ENCODE peak calls at places on chromosomes 1 and 21, in eight cellular contexts. W is fibroblast of mammary gland, H is brain microvascular endothelial cell, Q is ovary, Z is breast epithelium, N is GM23338, G is OCI-LY7, U is thoracic aorta. A is an unnamed sample.

GRCh38 chr1:201513498-201514243 is 6.7 kb upstream of the CSRP1 start:
- DNase-seq in W (no peak), H (no peak), Q (no peak), Z (no peak), N (no peak), G (no peak), U (no peak), A (no peak)

GRCh38 chr1:241391926-241392710 is 35.1 kb upstream of the RGS7 start:
- DNase-seq in W (no peak), H (no peak), Q (no peak), Z (no peak), N (no peak), G (no peak), U (no peak), A (no peak)

GRCh38 chr1:247966520-247967204 is 1.6 kb downstream of the OR2AK2 start:
- DNase-seq in W (no peak), H (no peak), Q (no peak), Z (no peak), N (no peak), G (no peak), U (no peak), A (no peak)

GRCh38 chr21:41671859-41672542 is 94.9 kb downstream of the RIPK4 start:
- DNase-seq in W (no peak), H (no peak), Q (no peak), Z (no peak), N (no peak), G (no peak), U (no peak), A (no peak)

GRCh38 chr1:166843322-166843721 is 4.0 kb downstream of the POGK start:
- DNase-seq in W (no peak), H (no peak), Q (no peak), Z (no peak), N (no peak), G (no peak), U (no peak), A (no peak)

GRCh38 chr1:232355162-232356006 is 274.5 kb downstream of the SIPA1L2 start:
- DNase-seq in W (no peak), H (no peak), Q (no peak), Z (no peak), N (no peak), G (no peak), U (no peak), A (no peak)

GRCh38 chr1:8460132-8460544 is 142.2 kb downstream of the SLC45A1 start:
- DNase-seq in W (no peak), H (no peak), Q (no peak), Z (no peak), N (peak), G (no peak), U (no peak), A (no peak)

GRCh38 chr1:201506573-201507567 is at the start of gene CSRP1:
- DNase-seq in W (peak), H (peak), Q (peak), Z (peak), N (peak), G (peak), U (peak), A (no peak)

GRCh38 chr1:37999434-38000232 is 5.7 kb downstream of the FHL3 start:
- DNase-seq in W (peak), H (peak), Q (peak), Z (no peak), N (peak), G (no peak), U (no peak), A (no peak)

GRCh38 chr1:65527211-65527610 is 106.7 kb downstream of the LEPR start:
- DNase-seq in W (peak), H (no peak), Q (no peak), Z (no peak), N (no peak), G (no peak), U (no peak), A (no peak)

GRCh38 chr1:8643542-8644536 is 173.6 kb downstream of the RERE start:
- DNase-seq in W (no peak), H (no peak), Q (no peak), Z (no peak), N (no peak), G (peak), U (no peak), A (no peak)

GRCh38 chr1:31762726-31763670 is 1.1 kb downstream of the ADGRB2 start:
- DNase-seq in W (no peak), H (no peak), Q (no peak), Z (peak), N (peak), G (peak), U (no peak), A (peak)

GRCh38 chr1:201137579-201138310 is 10.8 kb upstream of the ASCL5 start:
- DNase-seq in W (peak), H (peak), Q (peak), Z (no peak), N (no peak), G (no peak), U (peak), A (no peak)

GRCh38 chr1:183925947-183926346 is 111.6 kb downstream of the COLGALT2 start:
- DNase-seq in W (no peak), H (no peak), Q (no peak), Z (no peak), N (no peak), G (no peak), U (no peak), A (no peak)

GRCh38 chr1:165843304-165843703 is 15.9 kb downstream of the UCK2 start:
- DNase-seq in W (peak), H (peak), Q (no peak), Z (no peak), N (no peak), G (no peak), U (no peak), A (no peak)

GRCh38 chr1:74733616-74734484 is 898 bp downstream of the TYW3 start:
- DNase-seq in W (peak), H (peak), Q (no peak), Z (no peak), N (peak), G (peak), U (no peak), A (peak)

GRCh38 chr1:215888159-215888558 is 321.1 kb downstream of the KCTD3 start:
- DNase-seq in W (peak), H (no peak), Q (no peak), Z (no peak), N (peak), G (no peak), U (no peak), A (no peak)

GRCh38 chr1:8113257-8114220 is 87.4 kb upstream of the ERRFI1 start:
- DNase-seq in W (peak), H (no peak), Q (no peak), Z (no peak), N (no peak), G (no peak), U (no peak), A (peak)

GRCh38 chr1:59383963-59384362 is 87.1 kb downstream of the FGGY start:
- DNase-seq in W (no peak), H (no peak), Q (no peak), Z (no peak), N (no peak), G (no peak), U (no peak), A (no peak)

GRCh38 chr1:99645699-99646531 is at the start of gene PALMD:
- DNase-seq in W (peak), H (no peak), Q (peak), Z (peak), N (peak), G (no peak), U (no peak), A (peak)

GRCh38 chr1:16450863-16451481 is 10.4 kb downstream of the NECAP2 start:
- DNase-seq in W (no peak), H (no peak), Q (no peak), Z (no peak), N (no peak), G (no peak), U (no peak), A (no peak)

GRCh38 chr1:68808351-68808750 is 311.5 kb upstream of the DEPDC1 start:
- DNase-seq in W (no peak), H (no peak), Q (no peak), Z (no peak), N (peak), G (no peak), U (no peak), A (no peak)

GRCh38 chr1:183757061-183757460 is 47.9 kb upstream of the RGL1 start:
- DNase-seq in W (peak), H (peak), Q (no peak), Z (no peak), N (no peak), G (no peak), U (no peak), A (no peak)

GRCh38 chr1:11645270-11645669 is 9.0 kb downstream of the FBXO2 start:
- DNase-seq in W (no peak), H (no peak), Q (no peak), Z (no peak), N (no peak), G (no peak), U (no peak), A (no peak)

GRCh38 chr1:223249854-223250631 is 107.0 kb upstream of the TLR5 start:
- DNase-seq in W (no peak), H (no peak), Q (peak), Z (no peak), N (no peak), G (no peak), U (no peak), A (no peak)

GRCh38 chr1:19818324-19818723 is 3.2 kb upstream of the RNF186 start:
- DNase-seq in W (no peak), H (no peak), Q (no peak), Z (no peak), N (no peak), G (no peak), U (no peak), A (no peak)

GRCh38 chr21:41924355-41924754 is 29.5 kb downstream of the C2CD2 start:
- DNase-seq in W (peak), H (peak), Q (no peak), Z (no peak), N (no peak), G (no peak), U (no peak), A (no peak)

GRCh38 chr1:94237291-94238226 is at the start of gene ARHGAP29:
- DNase-seq in W (peak), H (peak), Q (peak), Z (peak), N (peak), G (peak), U (peak), A (peak)

GRCh38 chr1:178540646-178541045 is 27.7 kb downstream of the TEX35 start:
- DNase-seq in W (peak), H (peak), Q (no peak), Z (no peak), N (no peak), G (no peak), U (no peak), A (peak)

GRCh38 chr1:54679055-54679643 is 36.5 kb upstream of the TTC4 start:
- DNase-seq in W (no peak), H (no peak), Q (no peak), Z (no peak), N (no peak), G (no peak), U (no peak), A (no peak)

GRCh38 chr1:67465371-67465770 is 35.2 kb upstream of the SERBP1 start:
- DNase-seq in W (no peak), H (no peak), Q (no peak), Z (no peak), N (no peak), G (no peak), U (no peak), A (no peak)

GRCh38 chr1:229454056-229454455 is 20.2 kb upstream of the ACTA1 start:
- DNase-seq in W (no peak), H (no peak), Q (peak), Z (no peak), N (peak), G (no peak), U (no peak), A (no peak)

GRCh38 chr1:161314201-161314981 is at the start of gene SDHC:
- DNase-seq in W (peak), H (peak), Q (peak), Z (peak), N (peak), G (peak), U (peak), A (peak)
- TF ChIP-seq CTCF in W (peak), H (peak), Q (no peak), Z (no peak), N (peak), G (peak), U (no peak), A (peak)

GRCh38 chr1:24642481-24643361 is at the start of gene SRRM1:
- DNase-seq in W (peak), H (peak), Q (peak), Z (peak), N (peak), G (peak), U (peak), A (peak)
- TF ChIP-seq CTCF in W (no peak), H (peak), Q (no peak), Z (peak), N (peak), G (peak), U (peak), A (peak)

GRCh38 chr1:109394591-109395281 is 3.0 kb downstream of the SORT1 start:
- DNase-seq in W (no peak), H (no peak), Q (no peak), Z (no peak), N (no peak), G (no peak), U (no peak), A (no peak)
- TF ChIP-seq CTCF in W (no peak), H (no peak), Q (no peak), Z (no peak), N (no peak), G (no peak), U (no peak), A (no peak)

DNA sequence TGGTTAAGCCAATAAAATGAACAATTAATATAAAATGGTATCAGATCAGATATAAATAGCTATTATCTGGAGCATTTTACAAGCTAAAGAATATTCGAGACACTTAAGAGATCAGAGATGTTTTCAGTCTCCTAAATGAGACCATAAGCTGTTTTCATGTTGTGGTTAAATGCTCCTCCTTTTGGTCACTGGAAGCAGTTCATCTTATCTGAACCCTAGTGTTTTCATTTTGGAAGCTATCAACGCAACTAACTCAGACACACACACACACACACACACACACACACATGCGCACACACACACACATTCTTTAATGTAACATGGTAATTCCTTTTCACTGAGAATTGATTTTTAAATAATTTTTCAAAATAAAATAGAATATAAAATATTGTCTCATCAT is 10.0 kb upstream of the LRRC8C start:
- DNase-seq in W (peak), H (no peak), Q (no peak), Z (no peak), N (no peak), G (no peak), U (no peak), A (no peak)
- TF ChIP-seq CTCF in W (peak), H (peak), Q (no peak), Z (no peak), N (peak), G (no peak), U (no peak), A (no peak)

DNA sequence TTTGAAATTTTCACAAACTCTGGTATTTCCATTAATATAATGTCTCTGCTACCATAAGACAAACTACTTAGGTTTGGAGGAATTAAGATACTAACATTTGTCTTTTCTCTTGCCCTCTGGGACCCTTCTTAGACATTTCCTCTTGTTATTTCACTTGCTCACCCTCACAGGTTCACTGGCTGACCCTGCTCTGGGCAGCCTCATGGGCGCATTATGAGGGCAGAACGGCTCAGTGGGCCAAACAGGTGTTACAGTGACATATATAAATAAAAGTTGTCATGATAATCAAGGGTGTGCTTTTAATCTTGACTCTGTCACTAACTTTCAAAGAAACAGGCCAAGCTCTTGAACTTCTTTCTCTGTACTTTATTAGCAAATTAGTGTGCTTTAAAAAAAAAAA is 46.5 kb downstream of the ZNHIT6 start:
- DNase-seq in W (no peak), H (no peak), Q (no peak), Z (no peak), N (peak), G (peak), U (no peak), A (peak)
- TF ChIP-seq CTCF in W (no peak), H (no peak), Q (no peak), Z (no peak), N (peak), G (peak), U (no peak), A (peak)

GRCh38 chr1:51417496-51418383 is 87.4 kb upstream of the TTC39A start:
- DNase-seq in W (peak), H (peak), Q (no peak), Z (no peak), N (no peak), G (no peak), U (no peak), A (no peak)
- TF ChIP-seq CTCF in W (no peak), H (no peak), Q (no peak), Z (no peak), N (no peak), G (no peak), U (no peak), A (no peak)

DNA sequence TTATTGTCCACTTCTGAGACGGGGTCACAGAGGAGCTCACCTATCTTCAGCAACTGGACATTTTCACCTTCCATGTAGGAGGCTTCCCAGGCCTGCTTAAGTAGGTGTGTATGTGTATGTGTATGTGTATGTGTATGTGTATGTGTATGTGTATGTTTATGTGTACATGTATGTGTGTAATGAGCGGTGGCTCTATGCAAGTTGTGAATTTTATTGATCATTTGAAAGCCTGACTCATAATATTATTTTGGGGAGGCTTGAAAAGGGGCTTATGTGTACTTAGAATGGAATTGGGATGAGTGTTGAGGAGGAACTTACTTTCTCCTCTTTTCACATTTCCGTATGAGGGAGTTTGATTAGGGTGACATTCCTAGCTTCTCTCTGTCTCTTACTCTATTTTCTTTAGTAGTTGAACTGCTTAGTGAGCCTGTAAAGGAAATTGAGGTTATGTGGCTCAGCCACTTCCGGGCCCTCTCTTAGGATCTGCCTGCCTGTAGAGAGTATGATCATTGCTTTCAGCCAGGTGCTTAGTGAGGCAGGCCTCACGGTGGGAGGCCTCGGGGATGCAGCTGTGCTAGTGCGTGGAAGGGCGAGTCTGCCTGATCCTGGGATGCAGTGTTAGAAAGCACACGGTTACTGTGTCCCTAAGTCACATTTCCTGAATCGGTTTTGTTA is 61.0 kb downstream of the IER5 start:
- DNase-seq in W (no peak), H (no peak), Q (no peak), Z (no peak), N (peak), G (peak), U (no peak), A (no peak)
- TF ChIP-seq CTCF in W (no peak), H (no peak), Q (no peak), Z (no peak), N (no peak), G (no peak), U (no peak), A (no peak)